ENCODE peak calls at places on chromosome 15, in ten cellular contexts. C is HCT116, A is fibroblast of the aortic adventitia, G is ovary, K is AG10803, X is astrocyte of the spinal cord, S is skeletal muscle cell, H is adrenal gland, N is fibroblast of mammary gland, R is WERI-Rb-1. D is an unnamed sample.

GRCh38 chr15:100671858-100672543 is 69.6 kb downstream of the ASB7 start:
- DNase-seq in R (peak), G (no peak), A (peak), H (no peak), N (peak), S (no peak), X (peak), K (no peak), C (peak), D (no peak)

GRCh38 chr15:67685008-67685599 is 140.2 kb upstream of the SKOR1 start:
- DNase-seq in K (peak), A (peak), G (no peak), H (no peak), S (peak), N (peak), R (no peak), C (peak), X (peak), D (peak)

GRCh38 chr15:92808611-92809063 is 91.5 kb upstream of the CHD2 start:
- DNase-seq in C (no peak), N (peak), S (no peak), R (no peak), G (peak), K (peak), H (no peak), X (no peak), A (peak), D (no peak)

GRCh38 chr15:91278956-91279355 is 178.9 kb downstream of the SV2B start:
- DNase-seq in S (no peak), H (no peak), R (no peak), X (no peak), N (no peak), C (no peak), A (no peak), K (no peak), G (no peak), D (no peak)

GRCh38 chr15:100244796-100245495 is 96.8 kb downstream of the ADAMTS17 start:
- DNase-seq in G (no peak), A (no peak), R (no peak), C (no peak), S (no peak), X (no peak), H (peak), N (no peak), K (no peak), D (no peak)

GRCh38 chr15:74823324-74823723 is 3.1 kb upstream of the CPLX3 start:
- DNase-seq in C (no peak), N (no peak), K (no peak), G (no peak), S (no peak), R (no peak), A (no peak), X (no peak), H (no peak), D (no peak)

GRCh38 chr15:83499476-83499875 is 52.3 kb downstream of the SH3GL3 start:
- DNase-seq in S (no peak), H (no peak), X (no peak), A (no peak), N (no peak), K (no peak), R (no peak), G (no peak), C (no peak), D (no peak)

GRCh38 chr15:88193415-88193814 is 63.1 kb downstream of the NTRK3 start:
- DNase-seq in S (no peak), A (no peak), N (no peak), K (no peak), R (no peak), X (no peak), G (no peak), C (no peak), H (no peak), D (no peak)

GRCh38 chr15:38684461-38685000 is 119.9 kb upstream of the RASGRP1 start:
- DNase-seq in K (peak), C (no peak), H (no peak), A (no peak), N (no peak), S (no peak), G (no peak), R (no peak), X (no peak), D (no peak)

GRCh38 chr15:76309561-76310330 is 1.5 kb downstream of the ETFA start:
- DNase-seq in G (no peak), S (no peak), H (no peak), X (no peak), R (no peak), K (peak), A (peak), C (no peak), N (peak), D (no peak)

GRCh38 chr15:96093063-96093462 is 237.4 kb upstream of the NR2F2 start:
- DNase-seq in X (no peak), G (no peak), S (no peak), H (no peak), C (no peak), A (no peak), N (no peak), K (no peak), R (no peak), D (no peak)
- H3K4me3 ChIP-seq in X (no peak), G (no peak), S (no peak), H (no peak), C (no peak), A (no peak), N (no peak), K (no peak), R (no peak), D (no peak)

DNA sequence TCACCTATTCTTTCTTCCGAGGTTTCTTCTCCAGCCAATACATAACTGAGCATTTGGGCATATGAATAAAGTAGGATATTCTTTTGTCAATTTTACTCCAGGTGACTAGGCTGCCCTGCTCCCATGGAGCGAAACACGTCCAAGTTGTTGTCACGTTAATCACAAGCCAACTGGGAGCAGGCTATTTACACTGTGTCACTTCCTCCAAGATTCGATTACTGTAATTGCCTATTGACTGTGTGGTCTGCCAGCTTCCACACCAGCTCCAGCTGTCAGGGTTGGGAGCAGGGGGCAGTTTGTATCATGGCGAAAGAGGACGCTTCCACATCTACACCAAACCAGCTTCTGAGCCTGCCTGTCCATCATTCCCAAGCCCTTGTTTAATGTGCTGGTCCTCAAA is 89.2 kb upstream of the RORA start:
- DNase-seq in R (no peak), S (no peak), A (no peak), H (no peak), K (no peak), X (no peak), G (no peak), N (no peak), C (no peak), D (no peak)
- H3K4me3 ChIP-seq in R (no peak), S (no peak), A (no peak), H (no peak), K (no peak), X (no peak), G (no peak), N (no peak), C (no peak), D (no peak)

GRCh38 chr15:78316211-78317077 is 17.0 kb upstream of the SKIC8 start:
- DNase-seq in G (no peak), H (no peak), A (no peak), N (no peak), X (no peak), S (no peak), K (no peak), R (peak), C (no peak), D (no peak)
- H3K4me3 ChIP-seq in G (no peak), H (no peak), A (no peak), N (no peak), X (no peak), S (no peak), K (no peak), R (no peak), C (no peak), D (no peak)

DNA sequence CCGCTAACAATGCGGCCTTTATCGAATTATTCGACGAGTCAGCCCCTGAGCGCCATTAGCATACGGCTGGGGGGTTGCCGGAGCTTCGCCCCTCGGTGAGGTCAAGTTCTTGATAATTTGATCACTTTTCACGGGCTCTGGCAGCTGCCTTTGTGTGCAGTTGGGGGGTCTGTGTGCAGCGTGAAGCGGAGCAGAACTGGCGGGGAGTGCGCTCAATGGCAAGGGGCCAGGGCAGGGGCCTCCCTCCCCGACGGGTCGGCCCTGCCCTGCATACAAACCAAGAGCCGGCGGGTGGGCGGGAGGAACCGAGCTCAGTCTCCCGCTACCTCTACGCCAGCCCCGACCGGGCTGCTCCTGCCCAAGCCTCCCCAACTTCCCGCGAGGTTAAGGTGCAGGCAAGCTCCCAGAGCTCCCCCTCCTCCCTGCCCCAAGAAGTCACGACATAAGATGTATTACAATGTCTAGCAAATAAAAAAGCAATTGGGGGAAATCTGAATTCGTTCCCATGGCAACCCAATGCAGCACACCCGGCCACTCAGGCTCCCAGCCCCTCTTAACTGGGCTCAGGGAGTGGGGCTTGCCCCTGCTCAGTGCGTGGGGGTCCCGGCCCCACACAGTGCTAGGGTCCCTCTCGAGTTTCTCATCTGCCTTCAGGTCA is 34.1 kb upstream of the POLG start:
- DNase-seq in A (no peak), R (no peak), K (no peak), X (no peak), S (no peak), G (no peak), C (no peak), N (no peak), H (no peak), D (no peak)
- H3K4me3 ChIP-seq in A (no peak), R (no peak), K (no peak), X (no peak), S (no peak), G (no peak), C (no peak), N (no peak), H (no peak), D (no peak)

D was measured in HFF-Myc.